ENCODE peak calls at places on chromosomes 16 and 17, in four cellular contexts. V is IMR-90, E is trophoblast cell, L is H1. Z is an unnamed sample.

GRCh38 chr17:44598329-44598728 is 41.0 kb downstream of the FZD2 start:
- DNase-seq in E (no peak), V (no peak), L (no peak), Z (no peak)

GRCh38 chr17:44981221-44981968 is 13.3 kb upstream of the C1QL1 start:
- DNase-seq in L (no peak), E (peak; percentile 18), V (peak; percentile 94), Z (no peak)

GRCh38 chr16:68992521-68992920 is 112.9 kb upstream of the HAS3 start:
- DNase-seq in L (no peak), E (peak; percentile 53), V (peak; percentile 86), Z (no peak)

GRCh38 chr17:19486351-19487008 is 47.2 kb upstream of the SLC47A1 start:
- DNase-seq in E (no peak), V (no peak), L (no peak), Z (no peak)

GRCh38 chr16:27922433-27922832 is 141.1 kb downstream of the GSG1L start:
- DNase-seq in V (no peak), L (no peak), E (no peak), Z (peak; percentile 24)

GRCh38 chr16:4426021-4426684 is 485 bp downstream of the DNAJA3 start:
- DNase-seq in L (no peak), V (no peak), E (peak; percentile 19), Z (no peak)

GRCh38 chr17:6632530-6632929 is 8.0 kb downstream of the KIAA0753 start:
- DNase-seq in E (no peak), V (no peak), L (no peak), Z (no peak)

GRCh38 chr17:17859909-17860760 is 23.3 kb upstream of the SREBF1 start:
- DNase-seq in V (peak; percentile 38), L (no peak), E (peak; percentile 81), Z (peak; percentile 65)

GRCh38 chr16:2915196-2915929 is 3.6 kb downstream of the FLYWCH1 start:
- DNase-seq in E (no peak), V (no peak), L (no peak), Z (no peak)

GRCh38 chr17:879546-879945 is 97.4 kb downstream of the MRM3 start:
- DNase-seq in E (peak; percentile 35), V (peak; percentile 48), L (peak; percentile 93), Z (peak; percentile 99)

GRCh38 chr16:30609002-30609927 is 924 bp downstream of the ZNF689 start:
- DNase-seq in L (no peak), E (peak; percentile 48), V (peak; percentile 23), Z (peak; percentile 67)

DNA sequence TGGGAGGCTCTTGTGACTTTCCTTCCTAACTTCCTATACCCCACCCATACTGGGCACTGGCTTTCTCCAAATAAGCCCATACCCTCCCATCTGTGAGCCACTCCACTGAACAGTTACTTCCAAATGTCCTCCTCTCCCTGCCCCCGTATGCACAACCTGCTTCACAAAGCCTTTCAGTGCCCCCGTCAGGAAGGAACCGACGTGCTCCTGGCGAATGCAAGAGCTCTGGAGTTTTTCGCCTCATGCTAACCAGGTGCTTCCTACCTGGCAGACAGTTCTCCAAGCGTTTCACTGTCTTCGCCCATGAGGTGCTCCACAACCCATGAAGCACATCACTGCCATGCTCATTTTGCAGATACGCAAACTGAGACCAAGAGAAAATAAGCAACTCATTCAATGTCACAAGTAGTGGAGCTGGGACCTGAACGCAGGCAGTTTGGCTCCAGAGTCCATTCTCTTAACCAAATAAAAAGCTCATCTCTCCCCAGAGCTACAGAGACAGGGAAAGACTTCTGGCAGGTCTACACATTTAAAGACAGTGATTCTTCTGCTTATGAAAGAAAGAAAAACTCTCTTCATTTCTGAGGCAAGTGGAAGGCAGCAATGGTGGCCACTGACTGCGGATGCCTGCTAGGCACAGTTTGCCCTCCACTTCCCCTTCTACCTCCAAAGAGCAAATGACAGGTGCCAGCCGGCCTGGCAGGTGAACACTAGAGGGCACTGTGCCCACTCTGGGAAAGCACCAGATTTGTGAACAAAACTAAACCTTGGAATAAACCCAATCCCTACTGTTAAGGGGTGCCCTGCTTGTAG is 23.8 kb downstream of the SPHK1 start:
- DNase-seq in E (peak; percentile 74), V (peak; percentile 39), L (no peak), Z (peak; percentile 68)
- H4K8ac ChIP-seq in E (no peak overlapping the region), V (no peak overlapping the region), L (no peak overlapping the region), Z (no peak overlapping the region)

GRCh38 chr17:5209396-5209795 is 17.7 kb upstream of the ZNF594 start:
- DNase-seq in L (no peak), E (no peak), V (peak; percentile 75), Z (no peak)

GRCh38 chr17:5210091-5210490 is 18.4 kb upstream of the ZNF594 start:
- DNase-seq in L (no peak), V (no peak), E (no peak), Z (no peak)

GRCh38 chr17:5211458-5211857 is 19.8 kb upstream of the ZNF594 start:
- DNase-seq in V (no peak), E (no peak), L (no peak), Z (no peak)

GRCh38 chr17:5210853-5211252 is 19.2 kb upstream of the ZNF594 start:
- DNase-seq in E (no peak), V (no peak), L (no peak), Z (no peak)
- H2BK120ac ChIP-seq in E (no peak overlapping the region), V (no peak overlapping the region), L (no peak overlapping the region), Z (no peak overlapping the region)

GRCh38 chr17:67617304-67617899 is 100.3 kb upstream of the NOL11 start:
- DNase-seq in L (no peak), V (no peak), E (no peak), Z (no peak)

GRCh38 chr17:67619555-67619954 is 98.2 kb upstream of the NOL11 start:
- DNase-seq in E (no peak), V (no peak), L (no peak), Z (no peak)

GRCh38 chr17:67615011-67615561 is 102.7 kb upstream of the NOL11 start:
- DNase-seq in V (no peak), L (no peak), E (no peak), Z (no peak)

GRCh38 chr17:67613961-67614360 is 103.8 kb upstream of the NOL11 start:
- DNase-seq in L (no peak), V (no peak), E (no peak), Z (no peak)

DNA sequence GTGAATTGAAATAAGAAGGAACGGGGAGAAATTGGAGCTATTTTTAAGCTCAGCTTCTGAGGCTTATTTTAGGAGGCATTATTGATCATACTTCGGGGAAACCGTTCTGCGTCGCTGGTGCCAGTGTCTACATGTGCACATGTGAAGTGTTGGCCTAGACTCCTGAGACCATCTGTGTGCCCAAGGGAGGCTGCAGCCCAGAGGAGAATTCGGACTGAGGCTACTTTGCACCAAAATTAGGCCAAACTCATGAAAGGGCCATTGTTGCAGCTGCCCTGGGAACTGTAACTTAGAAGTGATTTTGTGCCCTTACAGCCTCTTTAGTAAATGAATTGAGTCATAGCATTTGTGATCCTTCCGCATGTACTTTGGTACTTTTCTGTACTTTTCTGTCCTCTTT is 102.0 kb upstream of the NOL11 start:
- DNase-seq in L (no peak), E (no peak), V (no peak), Z (no peak)
- H3K36me3 ChIP-seq in L (no peaks in the 10 kb centered on the region), E (no peaks in the 10 kb centered on the region), V (no peaks in the 10 kb centered on the region), Z (no peaks in the 10 kb centered on the region)

GRCh38 chr17:40996829-40997228 is 2.9 kb upstream of the KRTAP3-3 start:
- DNase-seq in L (no peak), E (no peak), V (no peak), Z (no peak)

GRCh38 chr17:40993084-40993483 is 880 bp downstream of the KRTAP3-3 start:
- DNase-seq in L (no peak), V (no peak), E (no peak), Z (no peak)

GRCh38 chr17:40995121-40995520 is 1.2 kb upstream of the KRTAP3-3 start:
- DNase-seq in E (no peak), L (no peak), V (no peak), Z (no peak)

GRCh38 chr17:40992666-40993065 is 1.3 kb downstream of the KRTAP3-3 start:
- DNase-seq in L (no peak), V (no peak), E (no peak), Z (no peak)

GRCh38 chr17:40993856-40994255 is at the start of gene KRTAP3-3:
- DNase-seq in V (no peak), E (no peak), L (no peak), Z (peak; percentile 30)
- H4K8ac ChIP-seq in V (no peak within 1 kb of the TSS), E (no peak within 1 kb of the TSS), L (no peak within 1 kb of the TSS), Z (no peak within 1 kb of the TSS)

DNA sequence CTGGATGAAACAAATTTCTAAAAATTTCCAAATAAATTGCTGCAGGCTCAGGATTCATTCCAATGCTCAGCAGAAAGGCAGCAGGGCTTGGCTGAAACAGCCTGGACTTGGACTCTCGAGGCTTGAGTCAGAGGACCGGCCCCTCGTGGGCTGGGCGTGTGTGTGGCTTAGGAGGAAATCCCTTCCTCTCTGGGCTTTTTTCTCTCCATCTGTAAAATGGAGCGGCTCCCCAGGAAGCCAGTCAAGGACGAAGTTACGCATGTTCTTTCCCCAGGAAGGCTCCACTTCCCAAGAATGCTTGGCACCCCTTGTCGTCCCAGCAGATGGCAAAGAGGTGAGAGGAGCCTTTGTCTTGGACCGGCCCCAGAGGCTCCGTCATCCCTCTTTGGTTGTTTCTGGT is 13.5 kb downstream of the SLC46A1 start:
- DNase-seq in L (no peak), E (no peak), V (no peak), Z (no peak)
- H2BK120ac ChIP-seq in L (no peak overlapping the region), E (no peak overlapping the region), V (no peak overlapping the region), Z (no peak overlapping the region)

GRCh38 chr16:81417210-81417609 is 27.4 kb upstream of the CMIP start:
- DNase-seq in V (no peak), L (no peak), E (no peak), Z (no peak)

GRCh38 chr16:81415757-81416156 is 28.9 kb upstream of the CMIP start:
- DNase-seq in V (no peak), L (no peak), E (no peak), Z (peak; percentile 84)

GRCh38 chr16:81410643-81411235 is 33.9 kb upstream of the CMIP start:
- DNase-seq in E (no peak), L (no peak), V (no peak), Z (peak; percentile 39)

GRCh38 chr16:81416749-81417148 is 27.9 kb upstream of the CMIP start:
- DNase-seq in L (no peak), E (no peak), V (no peak), Z (no peak)

GRCh38 chr16:81413245-81413990 is 31.2 kb upstream of the CMIP start:
- DNase-seq in L (no peak), E (no peak), V (no peak), Z (no peak)
- H3K36me3 ChIP-seq in L (no peaks in the 10 kb centered on the region), E (no peaks in the 10 kb centered on the region), V (no peaks in the 10 kb centered on the region), Z (no peaks in the 10 kb centered on the region)

DNA sequence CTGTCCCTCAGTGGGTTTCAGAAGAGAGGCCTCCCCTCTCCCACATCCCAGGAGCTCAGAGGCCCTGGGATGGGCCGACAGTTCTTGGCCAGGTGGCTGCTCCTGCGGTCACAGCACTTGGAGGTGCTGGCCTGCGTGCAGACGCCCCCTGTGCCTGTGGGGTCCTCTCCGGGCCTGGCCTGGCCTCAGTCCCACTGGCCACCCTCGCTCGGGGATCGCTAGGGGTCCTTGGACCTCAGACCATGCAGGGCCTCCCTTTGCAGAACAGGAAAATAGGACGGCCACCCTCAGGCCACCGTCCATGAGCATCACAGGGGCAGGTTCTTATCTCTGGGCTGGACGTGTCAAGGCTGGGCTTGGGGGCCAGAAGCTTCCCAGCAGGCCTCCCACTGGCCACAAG is 30.0 kb downstream of the METRNL start:
- DNase-seq in V (no peak), L (no peak), E (no peak), Z (no peak)
- H4K8ac ChIP-seq in V (no peak overlapping the region), L (no peak overlapping the region), E (no peak overlapping the region), Z (no peak overlapping the region)